ENCODE peak calls at places on chromosomes 13 and 19, in six cellular contexts. One of them, this sample, is unnamed.
A peak's percentile ranks its signal among the peaks of the same experiment; 100 is the strongest.

GRCh38 chr13:51643882-51644281 is 59.6 kb downstream of the WDFY2 start:
- DNase-seq in heart right ventricle: no peak
- DNase-seq in CD8-positive, alpha-beta T cell: no peak
- DNase-seq in HCT116: peak; percentile 68
- DNase-seq in transverse colon: no peak
- DNase-seq in IMR-90: peak; percentile 95
- DNase-seq in this sample: no peak

GRCh38 chr13:33132644-33133440 is 116.6 kb downstream of the KL start:
- DNase-seq in CD8-positive, alpha-beta T cell: no peak
- DNase-seq in HCT116: no peak
- DNase-seq in IMR-90: peak; percentile 75
- DNase-seq in heart right ventricle: no peak
- DNase-seq in transverse colon: no peak
- DNase-seq in this sample: no peak

GRCh38 chr19:14318873-14319272 is 62.4 kb upstream of the ADGRE5 start:
- DNase-seq in transverse colon: peak; percentile 13
- DNase-seq in CD8-positive, alpha-beta T cell: no peak
- DNase-seq in IMR-90: no peak
- DNase-seq in HCT116: no peak
- DNase-seq in heart right ventricle: no peak
- DNase-seq in this sample: no peak

GRCh38 chr13:102589291-102589822 is 7.4 kb upstream of the TPP2 start:
- DNase-seq in HCT116: no peak
- DNase-seq in transverse colon: no peak
- DNase-seq in CD8-positive, alpha-beta T cell: no peak
- DNase-seq in IMR-90: peak; percentile 16
- DNase-seq in heart right ventricle: no peak
- DNase-seq in this sample: no peak

GRCh38 chr13:40598599-40598998 is 67.8 kb downstream of the FOXO1 start:
- DNase-seq in transverse colon: no peak
- DNase-seq in CD8-positive, alpha-beta T cell: no peak
- DNase-seq in heart right ventricle: no peak
- DNase-seq in IMR-90: no peak
- DNase-seq in HCT116: no peak
- DNase-seq in this sample: no peak

GRCh38 chr13:80251403-80251802 is 89.5 kb downstream of the SPRY2 start:
- DNase-seq in CD8-positive, alpha-beta T cell: no peak
- DNase-seq in IMR-90: peak; percentile 60
- DNase-seq in heart right ventricle: peak; percentile 11
- DNase-seq in transverse colon: no peak
- DNase-seq in HCT116: no peak
- DNase-seq in this sample: no peak

GRCh38 chr19:18262917-18263316 is 11.3 kb downstream of the IQCN start:
- DNase-seq in heart right ventricle: no peak
- DNase-seq in CD8-positive, alpha-beta T cell: no peak
- DNase-seq in IMR-90: no peak
- DNase-seq in HCT116: no peak
- DNase-seq in transverse colon: no peak
- DNase-seq in this sample: no peak

GRCh38 chr13:44188257-44188656 is 185.4 kb upstream of the SERP2 start:
- DNase-seq in IMR-90: peak; percentile 75
- DNase-seq in HCT116: peak; percentile 16
- DNase-seq in transverse colon: no peak
- DNase-seq in heart right ventricle: no peak
- DNase-seq in CD8-positive, alpha-beta T cell: no peak
- DNase-seq in this sample: no peak

GRCh38 chr13:27920677-27921420 is 1.0 kb downstream of the PDX1 start:
- DNase-seq in HCT116: no peak
- DNase-seq in transverse colon: no peak
- DNase-seq in CD8-positive, alpha-beta T cell: no peak
- DNase-seq in heart right ventricle: no peak
- DNase-seq in IMR-90: peak; percentile 6
- DNase-seq in this sample: no peak

GRCh38 chr19:16400911-16401675 is 70.7 kb downstream of the EPS15L1 start:
- DNase-seq in IMR-90: peak; percentile 4
- DNase-seq in heart right ventricle: no peak
- DNase-seq in transverse colon: no peak
- DNase-seq in CD8-positive, alpha-beta T cell: no peak
- DNase-seq in HCT116: no peak
- DNase-seq in this sample: no peak

GRCh38 chr19:18416778-18417249 is 2.4 kb upstream of the SSBP4 start:
- DNase-seq in heart right ventricle: peak; percentile 96
- DNase-seq in transverse colon: peak; percentile 81
- DNase-seq in CD8-positive, alpha-beta T cell: peak; percentile 63
- DNase-seq in HCT116: no peak
- DNase-seq in IMR-90: peak; percentile 78
- DNase-seq in this sample: peak; percentile 86

GRCh38 chr19:4061178-4061682 is 5.5 kb downstream of the ZBTB7A start:
- DNase-seq in heart right ventricle: peak; percentile 72
- DNase-seq in HCT116: no peak
- DNase-seq in transverse colon: peak; percentile 95
- DNase-seq in CD8-positive, alpha-beta T cell: peak; percentile 58
- DNase-seq in IMR-90: no peak
- DNase-seq in this sample: no peak

GRCh38 chr13:59790626-59791025 is 373.1 kb downstream of the DIAPH3 start:
- DNase-seq in heart right ventricle: no peak
- DNase-seq in IMR-90: peak; percentile 11
- DNase-seq in HCT116: no peak
- DNase-seq in CD8-positive, alpha-beta T cell: no peak
- DNase-seq in transverse colon: no peak
- DNase-seq in this sample: no peak

GRCh38 chr19:35013047-35013819 is 13.1 kb downstream of the GRAMD1A start:
- DNase-seq in IMR-90: peak; percentile 57
- DNase-seq in heart right ventricle: peak; percentile 78
- DNase-seq in HCT116: no peak
- DNase-seq in CD8-positive, alpha-beta T cell: peak; percentile 90
- DNase-seq in transverse colon: peak; percentile 77
- DNase-seq in this sample: peak; percentile 77

GRCh38 chr13:84571264-84571663 is 689.0 kb upstream of the SLITRK1 start:
- DNase-seq in IMR-90: peak; percentile 0
- DNase-seq in HCT116: no peak
- DNase-seq in CD8-positive, alpha-beta T cell: no peak
- DNase-seq in heart right ventricle: no peak
- DNase-seq in transverse colon: no peak
- DNase-seq in this sample: no peak

GRCh38 chr19:57633832-57634131 is 814 bp downstream of the ZNF211 start:
- DNase-seq in IMR-90: no peak
- DNase-seq in transverse colon: no peak
- DNase-seq in CD8-positive, alpha-beta T cell: no peak
- DNase-seq in HCT116: no peak
- DNase-seq in heart right ventricle: no peak
- DNase-seq in this sample: no peak

GRCh38 chr13:93794197-93794885 is 567.7 kb downstream of the GPC6 start:
- DNase-seq in heart right ventricle: no peak
- DNase-seq in transverse colon: no peak
- DNase-seq in CD8-positive, alpha-beta T cell: no peak
- DNase-seq in IMR-90: peak; percentile 42
- DNase-seq in HCT116: no peak
- DNase-seq in this sample: no peak

GRCh38 chr13:73984949-73985691 is 149.1 kb downstream of the KLF12 start:
- DNase-seq in CD8-positive, alpha-beta T cell: peak; percentile 93
- DNase-seq in HCT116: no peak
- DNase-seq in heart right ventricle: peak; percentile 29
- DNase-seq in transverse colon: no peak
- DNase-seq in IMR-90: no peak
- DNase-seq in this sample: peak; percentile 94

GRCh38 chr19:53285087-53285486 is 17.6 kb upstream of the VN1R4 start:
- DNase-seq in heart right ventricle: no peak
- DNase-seq in transverse colon: no peak
- DNase-seq in IMR-90: no peak
- DNase-seq in CD8-positive, alpha-beta T cell: no peak
- DNase-seq in HCT116: no peak
- DNase-seq in this sample: no peak

GRCh38 chr13:41700790-41701310 is 243.5 kb downstream of the RGCC start:
- DNase-seq in heart right ventricle: peak; percentile 57
- DNase-seq in IMR-90: peak; percentile 66
- DNase-seq in CD8-positive, alpha-beta T cell: no peak
- DNase-seq in transverse colon: no peak
- DNase-seq in HCT116: no peak
- DNase-seq in this sample: no peak

GRCh38 chr13:95258619-95259194 is 42.5 kb downstream of the ABCC4 start:
- DNase-seq in CD8-positive, alpha-beta T cell: no peak
- DNase-seq in heart right ventricle: no peak
- DNase-seq in HCT116: no peak
- DNase-seq in IMR-90: no peak
- DNase-seq in transverse colon: no peak
- DNase-seq in this sample: no peak

GRCh38 chr19:41528106-41528505 is 47.9 kb upstream of the CEACAM21 start:
- DNase-seq in CD8-positive, alpha-beta T cell: no peak
- DNase-seq in heart right ventricle: no peak
- DNase-seq in HCT116: no peak
- DNase-seq in IMR-90: no peak
- DNase-seq in transverse colon: no peak
- DNase-seq in this sample: no peak

GRCh38 chr19:3697094-3697493 is 3.2 kb downstream of the PIP5K1C start:
- DNase-seq in transverse colon: no peak
- DNase-seq in CD8-positive, alpha-beta T cell: no peak
- DNase-seq in heart right ventricle: no peak
- DNase-seq in HCT116: no peak
- DNase-seq in IMR-90: no peak
- DNase-seq in this sample: no peak

GRCh38 chr13:73936001-73936400 is 198.2 kb downstream of the KLF12 start:
- DNase-seq in HCT116: no peak
- DNase-seq in transverse colon: no peak
- DNase-seq in CD8-positive, alpha-beta T cell: no peak
- DNase-seq in IMR-90: peak; percentile 46
- DNase-seq in heart right ventricle: no peak
- DNase-seq in this sample: no peak

GRCh38 chr13:45280751-45281634 is 60.0 kb downstream of the TPT1 start:
- DNase-seq in CD8-positive, alpha-beta T cell: peak; percentile 22
- DNase-seq in IMR-90: peak; percentile 78
- DNase-seq in transverse colon: peak; percentile 83
- DNase-seq in heart right ventricle: peak; percentile 53
- DNase-seq in HCT116: peak; percentile 79
- DNase-seq in this sample: peak; percentile 31

GRCh38 chr13:40933508-40933907 is 85.6 kb downstream of the ELF1 start:
- DNase-seq in transverse colon: no peak
- DNase-seq in heart right ventricle: no peak
- DNase-seq in IMR-90: no peak
- DNase-seq in CD8-positive, alpha-beta T cell: no peak
- DNase-seq in HCT116: no peak
- DNase-seq in this sample: no peak

GRCh38 chr13:39712626-39713025 is 57.2 kb downstream of the COG6 start:
- DNase-seq in heart right ventricle: no peak
- DNase-seq in transverse colon: no peak
- DNase-seq in CD8-positive, alpha-beta T cell: no peak
- DNase-seq in HCT116: no peak
- DNase-seq in IMR-90: no peak
- DNase-seq in this sample: no peak

GRCh38 chr13:113861433-113862030 is 2.3 kb downstream of the GAS6 start:
- DNase-seq in transverse colon: no peak
- DNase-seq in IMR-90: no peak
- DNase-seq in heart right ventricle: no peak
- DNase-seq in CD8-positive, alpha-beta T cell: no peak
- DNase-seq in HCT116: no peak
- DNase-seq in this sample: no peak

DNA sequence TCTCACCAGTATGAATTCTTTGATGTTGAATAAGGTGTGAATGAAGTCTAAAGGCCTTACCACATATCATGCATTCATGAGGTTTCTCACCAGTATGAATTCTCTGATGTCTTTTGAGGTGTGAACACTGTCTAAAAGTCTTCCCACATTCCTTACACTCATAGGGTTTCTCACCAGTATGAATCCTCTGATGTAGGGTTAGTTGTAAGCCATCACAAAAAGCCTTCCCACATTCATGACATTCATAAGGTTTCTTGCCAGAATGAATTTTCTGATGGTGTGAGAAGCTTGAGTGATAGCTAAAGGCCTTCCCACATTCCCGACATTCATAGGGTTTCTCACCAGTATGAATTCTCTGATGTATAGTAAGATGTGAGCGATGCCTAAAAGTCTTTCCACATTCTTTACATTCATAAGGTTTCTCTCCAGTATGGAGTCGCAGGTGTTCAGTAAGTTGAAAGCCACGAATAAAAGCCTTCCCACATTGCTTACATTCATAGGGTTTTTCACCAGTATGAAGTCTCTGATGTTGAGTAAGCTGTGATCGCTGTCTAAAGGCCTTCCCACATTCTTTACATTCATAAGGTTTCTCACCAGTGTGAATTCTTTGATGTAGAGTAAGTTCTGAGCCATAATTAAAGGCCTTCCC is 27.7 kb downstream of the ZNF461 start:
- DNase-seq in heart right ventricle: no peak
- DNase-seq in HCT116: no peak
- DNase-seq in transverse colon: no peak
- DNase-seq in CD8-positive, alpha-beta T cell: no peak
- DNase-seq in IMR-90: no peak
- DNase-seq in this sample: no peak
- H3K4me3 ChIP-seq in heart right ventricle: no peak overlapping the region
- H3K4me3 ChIP-seq in HCT116: no peak overlapping the region
- H3K4me3 ChIP-seq in transverse colon: no peak overlapping the region
- H3K4me3 ChIP-seq in CD8-positive, alpha-beta T cell: no peak overlapping the region
- H3K4me3 ChIP-seq in IMR-90: no peak overlapping the region
- H3K4me3 ChIP-seq in this sample: no peak overlapping the region

GRCh38 chr19:19459707-19460251 is 54.3 kb downstream of the GATAD2A start:
- DNase-seq in HCT116: no peak
- DNase-seq in IMR-90: peak; percentile 87
- DNase-seq in transverse colon: peak; percentile 54
- DNase-seq in heart right ventricle: no peak
- DNase-seq in CD8-positive, alpha-beta T cell: peak; percentile 83
- DNase-seq in this sample: peak; percentile 69
- H3K4me1 ChIP-seq in HCT116: no peaks in the 10 kb centered on the region
- H3K4me1 ChIP-seq in IMR-90: peaks cover 64% of the 10 kb centered on the region
- H3K4me1 ChIP-seq in transverse colon: peaks cover 65% of the 10 kb centered on the region
- H3K4me1 ChIP-seq in heart right ventricle: peaks cover 69% of the 10 kb centered on the region
- H3K4me1 ChIP-seq in CD8-positive, alpha-beta T cell: peaks cover 83% of the 10 kb centered on the region
- H3K4me1 ChIP-seq in this sample: peaks cover 24% of the 10 kb centered on the region

GRCh38 chr13:91400094-91400462 is 1.7 kb downstream of the GPC5 start:
- DNase-seq in transverse colon: no peak
- DNase-seq in HCT116: no peak
- DNase-seq in IMR-90: no peak
- DNase-seq in CD8-positive, alpha-beta T cell: no peak
- DNase-seq in heart right ventricle: no peak
- DNase-seq in this sample: no peak
- H3K4me3 ChIP-seq in transverse colon: no peak overlapping the region
- H3K4me3 ChIP-seq in HCT116: no peak overlapping the region
- H3K4me3 ChIP-seq in IMR-90: no peak overlapping the region
- H3K4me3 ChIP-seq in CD8-positive, alpha-beta T cell: no peak overlapping the region
- H3K4me3 ChIP-seq in heart right ventricle: no peak overlapping the region
- H3K4me3 ChIP-seq in this sample: no peak overlapping the region

DNA sequence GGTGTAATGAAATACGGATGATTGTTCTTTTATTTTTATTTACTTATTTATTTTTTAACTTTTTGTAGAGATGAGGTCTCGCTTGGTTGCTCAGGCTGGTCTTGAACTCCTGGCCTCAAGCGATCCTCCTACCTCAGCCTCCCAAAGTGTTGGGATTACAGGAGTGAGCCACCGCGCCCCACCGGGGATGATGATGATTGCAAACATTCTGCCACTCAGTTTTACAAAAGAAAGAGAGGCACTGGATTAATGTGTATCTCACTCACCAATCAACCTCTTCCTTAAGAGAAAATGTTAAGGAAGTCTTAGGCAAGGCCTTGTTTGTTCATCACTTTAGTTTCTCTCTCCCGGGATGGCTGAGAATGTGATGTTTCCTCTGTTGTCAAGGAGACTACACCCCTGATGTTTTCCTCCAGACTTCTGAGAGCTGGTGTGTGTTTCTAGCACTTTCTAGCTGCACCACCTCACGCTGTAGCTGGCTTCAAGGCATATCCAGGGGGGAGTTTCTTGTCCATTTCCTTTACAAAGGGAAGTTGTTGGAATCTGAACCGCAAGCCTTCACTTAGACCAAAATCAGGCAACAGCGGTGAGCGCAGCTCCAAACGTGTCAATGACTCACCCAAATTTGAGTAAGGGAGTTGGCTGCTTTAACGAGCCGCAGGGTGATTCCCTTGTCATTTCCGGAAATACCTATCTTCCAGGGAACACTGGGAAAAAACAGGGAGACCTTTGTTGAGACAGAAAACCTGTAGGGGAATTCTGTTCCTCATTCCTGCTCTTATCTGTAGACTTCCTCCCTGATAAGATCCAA is 2.3 kb downstream of the LDLR start:
- DNase-seq in HCT116: peak; percentile 83
- DNase-seq in heart right ventricle: peak; percentile 66
- DNase-seq in IMR-90: peak; percentile 90
- DNase-seq in transverse colon: peak; percentile 79
- DNase-seq in CD8-positive, alpha-beta T cell: peak; percentile 70
- DNase-seq in this sample: no peak
- H3K4me1 ChIP-seq in HCT116: peaks cover 79% of the 10 kb centered on the region
- H3K4me1 ChIP-seq in heart right ventricle: peaks cover 49% of the 10 kb centered on the region
- H3K4me1 ChIP-seq in IMR-90: peaks cover 14% of the 10 kb centered on the region
- H3K4me1 ChIP-seq in transverse colon: peaks cover 55% of the 10 kb centered on the region
- H3K4me1 ChIP-seq in CD8-positive, alpha-beta T cell: peaks cover 56% of the 10 kb centered on the region
- H3K4me1 ChIP-seq in this sample: peaks cover 59% of the 10 kb centered on the region